ENCODE peak calls at places on chromosomes 2 and 18, in eight cellular contexts. M, I, U, O, S, B, L and C are unnamed samples.

GRCh38 chr2:119011162-119011909 is 69.3 kb downstream of the MARCO start:
- DNase-seq in B (no peak), I (peak; percentile 11), S (peak; percentile 48), U (no peak), M (no peak), O (no peak), L (no peak), C (peak; percentile 76)

GRCh38 chr2:158953926-158954763 is 14.3 kb upstream of the TANC1 start:
- DNase-seq in I (no peak), L (peak; percentile 84), B (peak; percentile 37), M (peak; percentile 96), S (peak; percentile 55), U (peak; percentile 50), O (peak; percentile 44), C (no peak)

GRCh38 chr2:236286866-236287545 is 22.8 kb upstream of the ASB18 start:
- DNase-seq in S (peak; percentile 23), L (no peak), M (peak; percentile 54), I (no peak), O (no peak), U (no peak), B (no peak), C (no peak)

GRCh38 chr2:44186800-44187199 is 18.1 kb downstream of the PPM1B start:
- DNase-seq in B (no peak), U (no peak), S (no peak), L (no peak), I (no peak), O (no peak), M (no peak), C (no peak)

GRCh38 chr18:73384246-73384645 is 516.5 kb upstream of the NETO1 start:
- DNase-seq in L (no peak), U (no peak), M (no peak), B (no peak), I (no peak), O (no peak), S (no peak), C (no peak)

GRCh38 chr2:44981714-44982108 is 27.5 kb downstream of the SIX2 start:
- DNase-seq in O (no peak), S (peak; percentile 72), L (peak; percentile 88), B (peak; percentile 74), M (peak; percentile 38), I (peak; percentile 27), U (peak; percentile 62), C (no peak)

GRCh38 chr2:17538844-17539554 is 1.5 kb upstream of the VSNL1 start:
- DNase-seq in I (peak; percentile 47), M (peak; percentile 48), O (no peak), U (peak; percentile 67), L (peak; percentile 76), B (no peak), S (peak; percentile 52), C (no peak)

GRCh38 chr2:46909771-46910419 is 5.7 kb downstream of the MCFD2 start:
- DNase-seq in L (no peak), S (peak; percentile 71), I (no peak), U (peak; percentile 96), M (peak; percentile 95), O (no peak), B (peak; percentile 54), C (no peak)

GRCh38 chr2:238487134-238487533 is 60.4 kb downstream of the ASB1 start:
- DNase-seq in L (peak; percentile 33), B (no peak), U (no peak), O (no peak), S (no peak), I (no peak), M (no peak), C (no peak)

GRCh38 chr2:170425291-170425751 is 247.4 kb downstream of the MYO3B start:
- DNase-seq in U (peak; percentile 79), S (peak; percentile 13), L (no peak), B (no peak), O (no peak), M (peak; percentile 92), I (no peak), C (no peak)

GRCh38 chr2:174327958-174328308 is 6.8 kb upstream of the SP9 start:
- DNase-seq in U (no peak), L (no peak), S (no peak), O (no peak), B (no peak), I (no peak), M (no peak), C (no peak)

GRCh38 chr2:232293191-232293590 is 85.4 kb upstream of the ALPP start:
- DNase-seq in L (no peak), B (no peak), I (no peak), O (no peak), M (no peak), U (no peak), S (no peak), C (no peak)

GRCh38 chr2:187618813-187619212 is 64.6 kb upstream of the TFPI start:
- DNase-seq in U (no peak), O (no peak), S (no peak), I (no peak), L (no peak), M (peak; percentile 23), B (no peak), C (no peak)

GRCh38 chr2:74502147-74502719 is 2.8 kb upstream of the LBX2 start:
- DNase-seq in U (no peak), L (no peak), O (no peak), S (no peak), M (no peak), I (no peak), B (no peak), C (no peak)

GRCh38 chr2:197079832-197080555 is 153.5 kb upstream of the PGAP1 start:
- DNase-seq in L (no peak), I (no peak), S (no peak), B (no peak), U (peak; percentile 43), O (no peak), M (peak; percentile 86), C (no peak)

GRCh38 chr2:160646684-160647444 is 153.3 kb upstream of the RBMS1 start:
- DNase-seq in I (no peak), O (no peak), U (peak; percentile 82), B (no peak), L (no peak), S (peak; percentile 77), M (peak; percentile 63), C (no peak)

GRCh38 chr18:6661692-6662415 is 67.7 kb upstream of the ARHGAP28 start:
- DNase-seq in O (no peak), L (no peak), U (no peak), B (no peak), S (no peak), I (no peak), M (peak; percentile 5), C (no peak)

GRCh38 chr2:174827371-174828369 is 63.4 kb upstream of the CHRNA1 start:
- DNase-seq in M (peak; percentile 44), U (peak; percentile 91), L (no peak), I (no peak), O (no peak), S (no peak), B (no peak), C (no peak)

GRCh38 chr2:207413376-207413907 is 116.3 kb upstream of the CREB1 start:
- DNase-seq in O (no peak), I (no peak), U (no peak), M (no peak), S (no peak), L (no peak), B (no peak), C (no peak)

GRCh38 chr2:218027426-218028188 is 24.8 kb upstream of the TNS1 start:
- DNase-seq in L (peak; percentile 71), U (no peak), O (no peak), S (no peak), B (no peak), I (no peak), M (no peak), C (peak; percentile 63)